ENCODE peak calls at places on chromosomes 2 and 18, in ten cellular contexts. N is A549, T is body of pancreas, U is AG09309, W is PC-3, Z is vagina, R is astrocyte of the spinal cord, I is DND-41, G is lower lobe of right lung, K is H9. S is an unnamed sample.

GRCh38 chr2:129459200-129459876 is 520.1 kb upstream of the RAB6C start:
- DNase-seq in G (no peak), N (no peak), T (no peak), R (no peak), Z (no peak), W (no peak), U (no peak), K (no peak), I (no peak), S (no peak)

GRCh38 chr2:1884933-1885580 is 140.7 kb upstream of the PXDN start:
- DNase-seq in U (no peak), Z (no peak), N (no peak), T (no peak), K (no peak), W (no peak), R (peak; percentile 95), I (no peak), G (no peak), S (no peak)

GRCh38 chr2:231250146-231250545 is 51.7 kb downstream of the ARMC9 start:
- DNase-seq in K (no peak), U (peak; percentile 75), R (no peak), Z (no peak), G (no peak), W (no peak), T (no peak), N (no peak), I (no peak), S (no peak)

GRCh38 chr2:71466301-71467179 is 13.2 kb downstream of the DYSF start:
- DNase-seq in Z (no peak), K (peak; percentile 62), T (no peak), G (peak; percentile 56), U (no peak), R (no peak), I (peak; percentile 13), W (peak; percentile 64), N (peak; percentile 46), S (peak; percentile 54)

GRCh38 chr2:151616760-151617339 is 117.4 kb downstream of the NEB start:
- DNase-seq in K (no peak), Z (no peak), N (no peak), T (no peak), I (no peak), W (no peak), G (no peak), U (no peak), R (no peak), S (no peak)

GRCh38 chr2:127650785-127651380 is 4.9 kb downstream of the GPR17 start:
- DNase-seq in W (no peak), N (no peak), I (no peak), Z (no peak), K (no peak), T (no peak), U (no peak), G (peak; percentile 45), R (no peak), S (no peak)

GRCh38 chr2:55395724-55396605 is 23.7 kb downstream of the CCDC88A start:
- DNase-seq in U (no peak), N (no peak), G (no peak), W (no peak), Z (no peak), T (no peak), R (no peak), K (no peak), I (no peak), S (no peak)

GRCh38 chr2:226766352-226767055 is 33.1 kb downstream of the IRS1 start:
- DNase-seq in Z (no peak), G (no peak), T (no peak), R (peak; percentile 23), I (no peak), U (no peak), K (no peak), W (no peak), N (no peak), S (no peak)

GRCh38 chr2:10087360-10087759 is 7.1 kb upstream of the CYS1 start:
- DNase-seq in G (no peak), Z (no peak), I (no peak), W (no peak), T (no peak), R (no peak), N (no peak), U (no peak), K (no peak), S (no peak)

GRCh38 chr2:30257266-30258214 is 26.2 kb downstream of the LBH start:
- DNase-seq in T (peak; percentile 29), R (no peak), N (no peak), K (no peak), I (peak; percentile 82), G (no peak), Z (no peak), U (no peak), W (no peak), S (no peak)

GRCh38 chr2:25165992-25166618 is 2.3 kb downstream of the POMC start:
- DNase-seq in I (peak; percentile 43), W (peak; percentile 53), Z (no peak), N (peak; percentile 26), K (peak; percentile 79), R (no peak), U (no peak), G (no peak), T (peak; percentile 70), S (peak; percentile 67)

GRCh38 chr2:175167076-175167791 is 769 bp downstream of the ATF2 start:
- DNase-seq in Z (no peak), R (peak; percentile 42), N (peak; percentile 28), G (peak; percentile 51), W (no peak), I (no peak), K (peak; percentile 41), U (no peak), T (peak; percentile 28), S (peak; percentile 49)

GRCh38 chr2:31383471-31384153 is 30.9 kb downstream of the XDH start:
- DNase-seq in W (peak; percentile 50), N (no peak), R (peak; percentile 49), K (no peak), I (no peak), U (no peak), T (no peak), G (no peak), Z (no peak), S (no peak)

GRCh38 chr2:121479882-121480522 is 50.7 kb upstream of the RNU4ATAC start:
- DNase-seq in R (peak; percentile 46), N (no peak), T (peak; percentile 77), Z (no peak), K (peak; percentile 49), G (no peak), I (no peak), W (no peak), U (no peak), S (peak; percentile 59)

GRCh38 chr2:228709788-228710371 is 528.4 kb upstream of the SPHKAP start:
- DNase-seq in R (no peak), Z (no peak), G (no peak), W (peak; percentile 38), N (no peak), K (no peak), T (no peak), I (no peak), U (peak; percentile 40), S (no peak)

DNA sequence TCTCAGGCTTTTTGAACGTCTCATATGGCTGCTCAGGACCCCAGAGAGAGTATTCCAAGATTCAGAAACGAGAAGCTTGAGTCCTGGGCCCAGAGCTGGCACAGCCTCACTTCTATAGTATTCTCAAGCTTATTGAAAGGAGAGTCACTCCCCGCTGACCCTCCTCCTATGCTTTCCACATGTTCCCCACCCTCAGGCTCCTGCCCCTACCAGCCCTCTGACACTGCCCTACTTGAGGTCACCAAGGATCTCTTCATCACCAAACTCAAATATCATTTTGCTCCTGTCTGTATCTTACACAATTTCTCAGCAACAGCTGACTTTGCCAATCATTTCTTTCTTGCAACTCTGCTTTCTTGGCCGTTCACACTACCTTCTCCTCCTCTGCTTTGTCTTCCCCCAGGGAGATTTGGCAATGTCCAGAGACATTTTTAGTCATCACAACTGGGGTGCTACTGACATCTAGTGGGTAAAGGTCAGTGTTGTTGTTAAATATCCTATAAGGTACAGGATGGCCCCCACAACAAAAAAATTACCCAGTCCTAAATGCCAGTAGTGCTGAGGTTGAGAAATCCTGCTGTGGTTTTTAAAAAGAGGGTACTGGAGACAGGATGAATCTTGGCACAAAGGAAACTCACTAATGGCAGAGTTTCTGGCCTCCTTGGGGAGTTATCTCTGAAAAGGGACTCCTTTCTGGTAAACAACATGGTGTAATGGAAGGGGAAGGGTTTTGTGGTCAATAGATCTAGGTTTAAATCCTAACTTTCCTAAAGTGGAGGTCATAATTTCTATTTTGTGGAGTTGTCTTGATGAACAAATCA is 26.9 kb upstream of the INSIG2 start:
- DNase-seq in Z (no peak), W (peak; percentile 78), I (no peak), G (no peak), T (no peak), R (peak; percentile 67), K (no peak), U (peak; percentile 74), N (peak; percentile 10), S (peak; percentile 52)
- TF ChIP-seq CTCF in Z (no peak), W (peak; percentile 73), I (no peak), G (peak; percentile 31), T (peak; percentile 43), R (peak; percentile 45), K (peak; percentile 67), U (peak; percentile 65), N (peak; percentile 47), S (peak; percentile 42)

DNA sequence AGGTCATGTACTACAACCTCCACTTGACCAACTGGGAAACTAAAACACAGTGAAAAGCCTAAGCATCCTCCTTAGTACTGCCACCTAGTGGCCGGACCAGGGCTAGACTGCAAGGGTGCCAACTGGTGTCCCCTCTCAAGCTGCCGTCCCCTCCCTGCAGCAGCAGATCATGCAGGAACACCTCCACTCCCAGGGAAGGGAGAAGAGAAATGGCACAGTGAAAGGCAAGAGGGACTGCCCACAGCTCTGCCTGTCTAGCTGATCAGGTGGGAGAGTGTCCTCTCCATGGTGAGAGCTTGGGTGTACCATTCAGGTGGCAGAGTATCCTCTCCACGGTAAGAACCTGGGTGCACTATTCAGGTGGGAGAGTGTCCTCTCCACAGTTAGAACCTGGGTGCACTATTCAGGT is 78.1 kb downstream of the AAK1 start:
- DNase-seq in Z (no peak), W (peak; percentile 46), U (no peak), I (peak; percentile 69), T (peak; percentile 42), R (no peak), K (peak; percentile 85), N (peak; percentile 50), G (peak; percentile 70), S (peak; percentile 67)
- TF ChIP-seq CTCF in Z (no peak), W (peak; percentile 88), U (peak; percentile 70), I (peak; percentile 96), T (peak; percentile 60), R (peak; percentile 83), K (peak; percentile 95), N (peak; percentile 80), G (peak; percentile 81), S (peak; percentile 68)

GRCh38 chr2:43133708-43134570 is 92.5 kb downstream of the ZFP36L2 start:
- DNase-seq in R (no peak), K (no peak), I (peak; percentile 94), G (peak; percentile 80), N (no peak), Z (no peak), U (no peak), T (peak; percentile 47), W (no peak), S (no peak)
- TF ChIP-seq CTCF in R (no peak), K (no peak), I (peak; percentile 38), G (no peak), N (no peak), Z (no peak), U (no peak), T (no peak), W (no peak), S (no peak)

GRCh38 chr18:67846422-67847098 is 330.0 kb upstream of the DSEL start:
- DNase-seq in R (no peak), G (no peak), T (no peak), U (no peak), Z (no peak), W (no peak), K (no peak), N (no peak), I (no peak), S (no peak)

GRCh38 chr18:67845035-67845434 is 328.5 kb upstream of the DSEL start:
- DNase-seq in U (no peak), I (no peak), T (no peak), Z (no peak), R (no peak), K (no peak), W (peak; percentile 57), N (no peak), G (no peak), S (no peak)
- TF ChIP-seq CTCF in U (peak; percentile 23), I (no peak), T (no peak), Z (no peak), R (peak; percentile 10), K (peak; percentile 16), W (peak; percentile 63), N (no peak), G (no peak), S (no peak)